ENCODE peak calls at places on chromosome 21, in four cellular contexts. One of them, this sample, is unnamed.
A peak's percentile ranks its signal among the peaks of the same experiment; 100 is the strongest.

GRCh38 chr21:44800103-44800502 is 1.5 kb downstream of the UBE2G2 start:
- DNase-seq in thyroid gland: no peak
- DNase-seq in upper lobe of right lung: no peak
- DNase-seq in ovary: no peak
- DNase-seq in this sample: no peak

GRCh38 chr21:44397431-44398031 is 44.1 kb downstream of the TRPM2 start:
- DNase-seq in thyroid gland: no peak
- DNase-seq in upper lobe of right lung: peak; percentile 56
- DNase-seq in ovary: no peak
- DNase-seq in this sample: no peak

GRCh38 chr21:22795644-22796043 is 1797.4 kb downstream of the NCAM2 start:
- DNase-seq in thyroid gland: no peak
- DNase-seq in upper lobe of right lung: no peak
- DNase-seq in ovary: no peak
- DNase-seq in this sample: no peak

GRCh38 chr21:44458971-44459711 is 3.8 kb downstream of the LRRC3 start:
- DNase-seq in thyroid gland: no peak
- DNase-seq in upper lobe of right lung: peak; percentile 58
- DNase-seq in ovary: no peak
- DNase-seq in this sample: peak; percentile 56

GRCh38 chr21:29904359-29905282 is 35.2 kb downstream of the GRIK1 start:
- DNase-seq in thyroid gland: no peak
- DNase-seq in upper lobe of right lung: no peak
- DNase-seq in ovary: no peak
- DNase-seq in this sample: no peak

GRCh38 chr21:32844653-32845443 is 73.3 kb upstream of the PAXBP1 start:
- DNase-seq in thyroid gland: no peak
- DNase-seq in upper lobe of right lung: no peak
- DNase-seq in ovary: no peak
- DNase-seq in this sample: no peak

GRCh38 chr21:26385721-26386120 is 187.4 kb downstream of the CYYR1 start:
- DNase-seq in thyroid gland: no peak
- DNase-seq in upper lobe of right lung: no peak
- DNase-seq in ovary: no peak
- DNase-seq in this sample: no peak

GRCh38 chr21:35005077-35005476 is 44.0 kb downstream of the RUNX1 start:
- DNase-seq in thyroid gland: no peak
- DNase-seq in upper lobe of right lung: no peak
- DNase-seq in ovary: no peak
- DNase-seq in this sample: no peak

GRCh38 chr21:30839304-30839703 is 9.7 kb upstream of the KRTAP7-1 start:
- DNase-seq in thyroid gland: no peak
- DNase-seq in upper lobe of right lung: no peak
- DNase-seq in ovary: no peak
- DNase-seq in this sample: no peak

GRCh38 chr21:26966360-26966977 is 419 bp downstream of the ADAMTS5 start:
- DNase-seq in thyroid gland: peak; percentile 76
- DNase-seq in upper lobe of right lung: no peak
- DNase-seq in ovary: no peak
- DNase-seq in this sample: peak; percentile 65

GRCh38 chr21:21001591-21002100 is 3.4 kb downstream of the NCAM2 start:
- DNase-seq in thyroid gland: no peak
- DNase-seq in upper lobe of right lung: no peak
- DNase-seq in ovary: no peak
- DNase-seq in this sample: no peak

GRCh38 chr21:26067836-26068401 is 102.7 kb downstream of the APP start:
- DNase-seq in thyroid gland: no peak
- DNase-seq in upper lobe of right lung: no peak
- DNase-seq in ovary: no peak
- DNase-seq in this sample: no peak

GRCh38 chr21:34669149-34669879 is 520 bp downstream of the CLIC6 start:
- DNase-seq in thyroid gland: peak; percentile 35
- DNase-seq in upper lobe of right lung: peak; percentile 81
- DNase-seq in ovary: peak; percentile 21
- DNase-seq in this sample: no peak

GRCh38 chr21:38721055-38721454 is 84.7 kb upstream of the ETS2 start:
- DNase-seq in thyroid gland: no peak
- DNase-seq in upper lobe of right lung: no peak
- DNase-seq in ovary: no peak
- DNase-seq in this sample: no peak

GRCh38 chr21:32868631-32869454 is 97.3 kb upstream of the PAXBP1 start:
- DNase-seq in thyroid gland: no peak
- DNase-seq in upper lobe of right lung: no peak
- DNase-seq in ovary: no peak
- DNase-seq in this sample: no peak

GRCh38 chr21:22374218-22374969 is 1376.2 kb downstream of the NCAM2 start:
- DNase-seq in thyroid gland: no peak
- DNase-seq in upper lobe of right lung: no peak
- DNase-seq in ovary: no peak
- DNase-seq in this sample: no peak

GRCh38 chr21:31216206-31216605 is 127.9 kb downstream of the TIAM1 start:
- DNase-seq in thyroid gland: no peak
- DNase-seq in upper lobe of right lung: no peak
- DNase-seq in ovary: no peak
- DNase-seq in this sample: no peak

GRCh38 chr21:21111309-21111920 is 113.2 kb downstream of the NCAM2 start:
- DNase-seq in thyroid gland: no peak
- DNase-seq in upper lobe of right lung: no peak
- DNase-seq in ovary: no peak
- DNase-seq in this sample: no peak

GRCh38 chr21:34845521-34846213 is 176.9 kb downstream of the CLIC6 start:
- DNase-seq in thyroid gland: no peak
- DNase-seq in upper lobe of right lung: peak; percentile 72
- DNase-seq in ovary: no peak
- DNase-seq in this sample: no peak

GRCh38 chr21:20783611-20784010 is 214.6 kb upstream of the NCAM2 start:
- DNase-seq in thyroid gland: no peak
- DNase-seq in upper lobe of right lung: no peak
- DNase-seq in ovary: no peak
- DNase-seq in this sample: no peak

GRCh38 chr21:20949884-20950283 is 48.3 kb upstream of the NCAM2 start:
- DNase-seq in thyroid gland: no peak
- DNase-seq in upper lobe of right lung: no peak
- DNase-seq in ovary: no peak
- DNase-seq in this sample: no peak

GRCh38 chr21:45303111-45303615 is 15.5 kb upstream of the POFUT2 start:
- DNase-seq in thyroid gland: no peak
- DNase-seq in upper lobe of right lung: peak; percentile 59
- DNase-seq in ovary: peak; percentile 25
- DNase-seq in this sample: no peak

GRCh38 chr21:33434770-33435360 is 31.7 kb downstream of the IFNGR2 start:
- DNase-seq in thyroid gland: no peak
- DNase-seq in upper lobe of right lung: no peak
- DNase-seq in ovary: no peak
- DNase-seq in this sample: no peak

GRCh38 chr21:17834639-17835354 is 15.6 kb upstream of the C21orf91 start:
- DNase-seq in thyroid gland: no peak
- DNase-seq in upper lobe of right lung: no peak
- DNase-seq in ovary: no peak
- DNase-seq in this sample: no peak

DNA sequence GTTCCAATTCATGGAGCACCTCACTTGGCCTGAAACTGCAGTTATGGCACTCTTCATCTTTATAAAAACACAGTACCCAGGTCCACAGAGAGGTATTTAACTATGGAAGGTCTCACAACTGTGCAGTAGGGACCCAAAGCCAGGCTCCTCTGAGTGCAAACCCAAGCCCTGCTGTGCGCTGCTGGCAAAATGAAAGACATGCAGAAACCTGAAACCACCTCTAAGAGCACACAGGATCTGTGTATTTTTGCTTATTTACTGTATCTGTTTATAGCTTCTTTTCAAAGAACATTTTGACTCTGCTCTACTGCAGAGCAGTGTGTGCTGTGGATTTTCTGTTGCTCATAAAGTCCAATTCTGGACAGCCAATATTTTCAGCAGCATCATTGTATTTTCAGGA is 166.6 kb downstream of the DSCAM start:
- DNase-seq in thyroid gland: no peak
- DNase-seq in upper lobe of right lung: no peak
- DNase-seq in ovary: no peak
- DNase-seq in this sample: no peak
- TF ChIP-seq CTCF in thyroid gland: no peak
- TF ChIP-seq CTCF in upper lobe of right lung: no peak
- TF ChIP-seq CTCF in ovary: no peak
- TF ChIP-seq CTCF in this sample: no peak

DNA sequence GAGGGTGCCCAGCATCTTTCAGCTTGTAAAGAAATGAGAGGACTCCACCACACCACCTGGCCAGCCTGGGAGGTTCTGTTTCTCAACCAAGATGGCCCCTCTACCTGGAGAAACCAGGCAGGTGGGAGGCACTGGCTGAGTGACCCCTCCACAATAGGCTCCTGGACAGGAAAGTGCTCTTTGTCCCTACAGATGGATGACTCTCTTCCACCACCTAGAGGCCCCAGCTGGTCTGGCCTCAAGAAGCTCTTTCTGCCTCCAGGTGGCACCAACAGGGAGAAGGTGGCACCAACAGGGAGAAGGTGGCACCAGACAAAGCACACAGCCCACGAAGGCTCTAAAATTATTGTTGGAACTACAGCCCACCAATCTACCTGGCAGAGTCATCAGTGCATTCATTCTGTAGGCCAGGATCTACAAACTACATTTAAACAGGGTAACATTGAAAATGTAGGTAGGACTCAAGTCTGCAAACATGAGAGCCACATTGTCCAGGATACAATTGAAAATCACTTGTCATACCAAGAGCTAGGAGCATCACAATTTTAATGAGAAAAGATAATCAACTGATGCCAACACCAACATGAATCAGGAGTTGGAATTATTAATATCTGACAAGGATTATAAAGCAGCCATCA is 14.4 kb downstream of the TMPRSS3 start:
- DNase-seq in thyroid gland: peak; percentile 82
- DNase-seq in upper lobe of right lung: no peak
- DNase-seq in ovary: no peak
- DNase-seq in this sample: no peak
- H3K4me1 ChIP-seq in thyroid gland: peaks cover 31% of the 10 kb centered on the region
- H3K4me1 ChIP-seq in upper lobe of right lung: no peaks in the 10 kb centered on the region
- H3K4me1 ChIP-seq in ovary: no peaks in the 10 kb centered on the region
- H3K4me1 ChIP-seq in this sample: no peaks in the 10 kb centered on the region

DNA sequence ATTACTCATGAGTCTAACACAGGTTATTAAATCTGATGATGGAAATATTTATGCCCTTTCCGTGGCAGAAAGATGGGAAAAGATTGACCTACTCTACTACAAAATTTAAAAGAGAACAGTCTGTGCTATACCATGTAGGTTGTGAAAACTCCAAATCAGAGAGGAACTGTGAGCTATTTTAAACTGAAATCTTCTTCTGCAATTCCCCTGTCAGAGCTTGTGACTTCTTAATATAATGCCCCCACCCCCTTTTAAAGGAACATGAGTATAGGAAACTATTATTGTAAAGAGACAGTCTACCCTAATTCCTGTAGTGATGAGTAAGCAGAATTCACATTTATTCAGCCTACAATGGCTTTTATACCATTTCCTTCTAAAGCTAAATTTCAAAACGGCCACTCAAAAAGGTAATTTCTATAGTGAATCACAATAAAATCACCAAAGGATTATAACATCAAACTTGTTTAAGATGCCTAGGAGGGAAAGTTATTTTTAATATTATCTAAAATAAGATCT is 11.7 kb downstream of the DSCAM start:
- DNase-seq in thyroid gland: no peak
- DNase-seq in upper lobe of right lung: no peak
- DNase-seq in ovary: no peak
- DNase-seq in this sample: no peak
- H3K4me3 ChIP-seq in thyroid gland: no peak overlapping the region
- H3K4me3 ChIP-seq in upper lobe of right lung: no peak overlapping the region
- H3K4me3 ChIP-seq in ovary: no peak overlapping the region
- H3K4me3 ChIP-seq in this sample: no peak overlapping the region

GRCh38 chr21:46307625-46308024 is 16.0 kb downstream of the C21orf58 start:
- DNase-seq in thyroid gland: no peak
- DNase-seq in upper lobe of right lung: no peak
- DNase-seq in ovary: no peak
- DNase-seq in this sample: no peak
- TF ChIP-seq CTCF in thyroid gland: no peak
- TF ChIP-seq CTCF in upper lobe of right lung: no peak
- TF ChIP-seq CTCF in ovary: no peak
- TF ChIP-seq CTCF in this sample: no peak

DNA sequence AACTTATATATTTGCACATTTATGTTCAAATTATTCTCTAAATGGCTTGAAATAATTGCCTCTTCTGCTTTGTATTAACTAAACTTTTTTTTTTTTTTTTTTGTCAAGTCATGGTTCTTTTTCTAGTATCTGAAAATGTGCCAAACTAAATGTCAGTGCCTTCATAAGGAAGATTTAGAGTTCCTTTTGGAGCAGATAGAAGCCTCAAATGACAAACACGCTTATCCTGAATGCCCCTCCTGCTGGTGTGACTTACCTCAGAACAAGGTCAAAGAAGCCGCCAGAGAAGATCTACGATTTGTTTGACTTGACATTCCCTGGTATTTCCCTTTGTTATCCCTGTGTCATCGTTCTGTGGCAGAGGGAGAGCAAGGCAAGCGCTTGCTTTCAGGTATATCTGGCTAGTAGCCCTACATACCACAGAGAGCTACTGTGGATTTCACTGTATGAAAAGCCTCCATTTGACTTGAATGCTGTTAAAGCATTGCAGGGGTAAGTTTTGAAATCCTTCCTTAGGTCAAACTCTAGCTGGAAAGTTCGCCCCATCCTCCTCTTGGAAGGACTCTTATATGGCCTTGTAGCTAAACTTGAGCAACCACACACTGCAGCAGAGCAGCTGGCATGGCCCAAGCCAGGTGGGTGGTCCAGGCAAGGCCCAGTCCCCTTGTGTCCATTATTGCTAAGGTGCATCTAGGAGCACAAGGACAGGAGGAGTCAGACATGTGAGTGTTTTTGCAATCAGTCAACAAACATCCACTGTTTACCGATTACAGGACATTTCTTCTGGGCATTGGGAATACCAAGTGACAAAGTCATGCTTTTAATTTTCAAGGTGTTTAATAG is 285.4 kb upstream of the USP25 start:
- DNase-seq in thyroid gland: no peak
- DNase-seq in upper lobe of right lung: no peak
- DNase-seq in ovary: no peak
- DNase-seq in this sample: no peak
- H3K4me1 ChIP-seq in thyroid gland: no peaks in the 10 kb centered on the region
- H3K4me1 ChIP-seq in upper lobe of right lung: no peaks in the 10 kb centered on the region
- H3K4me1 ChIP-seq in ovary: no peaks in the 10 kb centered on the region
- H3K4me1 ChIP-seq in this sample: peaks cover 2% of the 10 kb centered on the region

GRCh38 chr21:43362306-43362927 is 64.5 kb downstream of the SIK1 start:
- DNase-seq in thyroid gland: peak; percentile 39
- DNase-seq in upper lobe of right lung: peak; percentile 80
- DNase-seq in ovary: peak; percentile 74
- DNase-seq in this sample: peak; percentile 90
- H3K4me3 ChIP-seq in thyroid gland: no peak overlapping the region
- H3K4me3 ChIP-seq in upper lobe of right lung: peak overlapping the region; percentile 31
- H3K4me3 ChIP-seq in ovary: no peak overlapping the region
- H3K4me3 ChIP-seq in this sample: peak overlapping the region; percentile 22